ENCODE peak calls at places on chromosomes 7 and 10, in four cellular contexts. B is astrocyte of the spinal cord, A is tibial artery, L is caudate nucleus. R is an unnamed sample.
A peak's percentile ranks its signal among the peaks of the same experiment; 100 is the strongest.

GRCh38 chr7:44727346-44728262 is 21.0 kb upstream of the ZMIZ2 start:
- DNase-seq in B (peak; percentile 80), A (no peak), L (no peak), R (no peak)

GRCh38 chr7:39644170-39644569 is 20.8 kb downstream of the RALA start:
- DNase-seq in B (peak; percentile 50), A (no peak), L (no peak), R (no peak)

GRCh38 chr10:73099141-73099540 is 2.5 kb upstream of the P4HA1 start:
- DNase-seq in B (no peak), A (no peak), L (no peak), R (no peak)

GRCh38 chr7:152663101-152663740 is 12.7 kb downstream of the XRCC2 start:
- DNase-seq in B (no peak), A (no peak), L (no peak), R (no peak)

GRCh38 chr10:28479366-28479765 is 53.6 kb upstream of the WAC start:
- DNase-seq in B (no peak), A (no peak), L (no peak), R (no peak)

GRCh38 chr7:229184-229964 is 37.0 kb downstream of the FAM20C start:
- DNase-seq in B (peak; percentile 97), A (peak; percentile 92), L (no peak), R (no peak)

GRCh38 chr10:45261243-45261775 is 54.1 kb downstream of the OR13A1 start:
- DNase-seq in B (no peak), A (no peak), L (no peak), R (no peak)

GRCh38 chr10:120765241-120765803 is 85.8 kb upstream of the WDR11 start:
- DNase-seq in B (no peak), A (no peak), L (no peak), R (no peak)

R was measured in WTC11.